ENCODE peak calls at places on chromosomes 7 and 10, in five cellular contexts. T, U, Y, J and C are unnamed samples. For H3K9me2, the result is how much of the 10 kb centered on the place peaks cover.

GRCh38 chr10:76428541-76429330 is 997.3 kb downstream of the LRMDA start:
- DNase-seq in T (peak), U (peak), Y (peak), J (no peak), C (peak)

GRCh38 chr7:35624299-35625186 is 70.4 kb downstream of the HERPUD2 start:
- DNase-seq in T (peak), U (peak), Y (peak), J (peak), C (peak)

GRCh38 chr7:2862831-2863361 is 18.8 kb upstream of the GNA12 start:
- DNase-seq in T (peak), U (peak), Y (no peak), J (no peak), C (no peak)

GRCh38 chr7:55568613-55569268 is 3.6 kb downstream of the VOPP1 start:
- DNase-seq in T (no peak), U (no peak), Y (no peak), J (no peak), C (no peak)

GRCh38 chr7:69739182-69739581 is 140.9 kb downstream of the AUTS2 start:
- DNase-seq in T (no peak), U (no peak), Y (no peak), J (peak), C (no peak)

GRCh38 chr10:100370976-100371706 is 24.1 kb downstream of the SCD start:
- DNase-seq in T (peak), U (peak), Y (peak), J (peak), C (peak)

GRCh38 chr10:109861051-109861450 is 62.3 kb downstream of the XPNPEP1 start:
- DNase-seq in T (no peak), U (peak), Y (no peak), J (no peak), C (no peak)

GRCh38 chr7:428387-428786 is 91.3 kb downstream of the PDGFA start:
- DNase-seq in T (no peak), U (no peak), Y (no peak), J (no peak), C (no peak)

GRCh38 chr10:77164616-77165311 is 472.8 kb downstream of the KCNMA1 start:
- DNase-seq in T (no peak), U (peak), Y (no peak), J (no peak), C (no peak)

GRCh38 chr10:27746364-27747095 is 911 bp upstream of the MKX start:
- DNase-seq in T (no peak), U (no peak), Y (peak), J (no peak), C (no peak)

GRCh38 chr7:27912751-27913150 is 172.8 kb downstream of the TAX1BP1 start:
- DNase-seq in T (no peak), U (no peak), Y (no peak), J (no peak), C (no peak)

GRCh38 chr7:28270536-28270935 is 89.9 kb upstream of the JAZF1 start:
- DNase-seq in T (no peak), U (no peak), Y (no peak), J (no peak), C (no peak)

GRCh38 chr7:97006146-97006950 is 995 bp downstream of the DLX6 start:
- DNase-seq in T (no peak), U (no peak), Y (peak), J (no peak), C (peak)

GRCh38 chr10:96664563-96664962 is 55.8 kb downstream of the PIK3AP1 start:
- DNase-seq in T (no peak), U (no peak), Y (no peak), J (peak), C (no peak)

GRCh38 chr10:68727146-68727545 is 6.1 kb downstream of the CCAR1 start:
- DNase-seq in T (no peak), U (no peak), Y (no peak), J (no peak), C (no peak)

DNA sequence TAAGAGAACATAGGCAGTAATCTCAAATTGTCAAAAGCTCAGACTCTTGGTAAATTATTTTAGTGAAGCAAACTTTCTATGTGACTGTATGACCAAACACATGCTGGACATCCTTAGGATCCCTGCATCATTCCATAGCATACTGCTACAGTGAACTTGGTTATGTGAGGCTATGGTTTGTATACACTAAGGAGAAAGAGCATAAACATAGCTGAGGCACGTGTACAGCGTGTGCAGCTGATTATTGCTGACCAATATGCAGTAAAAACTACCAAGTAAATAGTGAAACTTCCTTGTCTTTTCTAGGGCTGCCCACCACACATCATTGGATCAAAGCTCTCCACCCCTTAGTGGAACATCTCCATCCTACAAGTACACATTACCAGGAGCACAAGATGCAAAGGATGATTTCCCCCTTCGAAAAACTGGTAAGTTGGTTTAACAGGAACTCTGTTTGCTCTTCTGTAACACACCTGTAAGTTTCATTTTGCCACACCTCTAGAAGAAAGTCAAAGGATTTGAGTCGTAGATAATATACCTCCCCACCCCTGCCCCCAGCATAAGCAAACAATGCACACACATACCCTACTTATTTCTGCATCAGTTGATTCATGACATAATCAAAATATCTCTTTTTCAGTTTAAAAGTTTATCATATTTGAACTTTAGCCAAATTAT is 98.2 kb downstream of the HDAC9 start:
- DNase-seq in T (no peak), U (no peak), Y (no peak), J (peak), C (no peak)
- H3K4me3 ChIP-seq in T (no peak), U (no peak), Y (no peak), J (no peak), C (no peak)

GRCh38 chr7:84809877-84810276 is 377.0 kb downstream of the SEMA3D start:
- DNase-seq in T (no peak), U (no peak), Y (no peak), J (no peak), C (no peak)
- H2AFZ ChIP-seq in T (peak), U (no peak), Y (peak), J (no peak), C (no peak)

GRCh38 chr10:78817361-78817760 is 251.4 kb upstream of the ZMIZ1 start:
- DNase-seq in T (no peak), U (no peak), Y (peak), J (no peak), C (no peak)
- H3K9me2 ChIP-seq in T (under half), U (under half), Y (under half), J (under half), C (under half)

GRCh38 chr10:60025279-60025678 is 118.9 kb upstream of the CCDC6 start:
- DNase-seq in T (no peak), U (no peak), Y (no peak), J (no peak), C (no peak)

GRCh38 chr10:60021324-60021723 is 115.0 kb upstream of the CCDC6 start:
- DNase-seq in T (no peak), U (no peak), Y (no peak), J (no peak), C (no peak)

GRCh38 chr10:60029441-60029840 is 123.1 kb upstream of the CCDC6 start:
- DNase-seq in T (no peak), U (no peak), Y (no peak), J (no peak), C (no peak)

GRCh38 chr10:60024506-60024905 is 118.2 kb upstream of the CCDC6 start:
- DNase-seq in T (no peak), U (no peak), Y (no peak), J (no peak), C (no peak)

DNA sequence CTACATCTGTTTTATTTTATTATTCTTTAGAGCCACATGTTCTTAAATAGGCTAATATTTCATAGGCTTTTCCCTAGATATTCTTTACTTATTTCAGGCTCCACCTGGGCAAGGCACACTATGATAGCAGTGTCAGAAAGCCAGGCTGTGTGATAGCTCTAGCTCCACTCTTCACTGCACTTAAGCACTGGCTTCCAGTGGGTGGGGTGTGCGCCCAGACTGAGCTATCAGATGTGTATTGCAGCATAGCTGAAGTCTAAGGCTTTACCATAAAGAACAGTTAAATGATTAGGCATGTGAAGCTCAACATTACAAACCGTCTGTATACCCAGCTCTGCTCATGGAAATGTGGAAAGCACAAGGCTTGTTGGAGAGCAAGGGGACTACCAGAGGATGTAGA is 117.1 kb upstream of the CCDC6 start:
- DNase-seq in T (no peak), U (no peak), Y (no peak), J (no peak), C (no peak)
- H3K4me3 ChIP-seq in T (no peak), U (no peak), Y (no peak), J (no peak), C (no peak)

GRCh38 chr7:149414171-149414570 is 46.7 kb downstream of the ZNF777 start:
- DNase-seq in T (no peak), U (no peak), Y (no peak), J (no peak), C (no peak)
- H2AFZ ChIP-seq in T (no peak), U (no peak), Y (no peak), J (no peak), C (peak)

GRCh38 chr10:92880912-92881311 is 32.6 kb downstream of the EXOC6 start:
- DNase-seq in T (no peak), U (no peak), Y (no peak), J (no peak), C (no peak)

GRCh38 chr10:92891885-92892705 is 43.8 kb downstream of the EXOC6 start:
- DNase-seq in T (peak), U (peak), Y (peak), J (no peak), C (peak)

GRCh38 chr10:92886334-92886961 is 38.1 kb downstream of the EXOC6 start:
- DNase-seq in T (no peak), U (peak), Y (no peak), J (no peak), C (peak)
- H3K9me2 ChIP-seq in T (under half), U (under half), Y (under half), J (under half), C (under half)

GRCh38 chr7:30681262-30682130 is 760 bp downstream of the CRHR2 start:
- DNase-seq in T (no peak), U (no peak), Y (peak), J (no peak), C (no peak)
- H3K4me3 ChIP-seq in T (no peak), U (no peak), Y (peak), J (no peak), C (peak)